ENCODE peak calls at places on chromosomes 3 and 15, in six cellular contexts. J is tibial nerve, Y is sigmoid colon, G is transverse colon, V is SK-N-SH, P is ovary. B is an unnamed sample.

GRCh38 chr3:195461518-195462307 is 18.9 kb upstream of the ACAP2 start:
- DNase-seq in J (no peak), Y (no peak), G (peak), V (peak), P (no peak), B (no peak)

GRCh38 chr15:33137101-33137500 is 57.4 kb downstream of the FMN1 start:
- DNase-seq in J (no peak), Y (no peak), G (no peak), V (no peak), P (no peak), B (no peak)

GRCh38 chr3:64030741-64031140 is 7.4 kb upstream of the PSMD6 start:
- DNase-seq in J (peak), Y (peak), G (peak), V (peak), P (peak), B (no peak)

GRCh38 chr3:169686874-169687273 is 23.4 kb upstream of the MECOM start:
- DNase-seq in J (no peak), Y (no peak), G (no peak), V (no peak), P (no peak), B (peak)

GRCh38 chr3:56980798-56981390 is 79.6 kb upstream of the SPATA12 start:
- DNase-seq in J (no peak), Y (no peak), G (no peak), V (no peak), P (peak), B (no peak)

GRCh38 chr3:105809204-105809893 is 59.5 kb downstream of the CBLB start:
- DNase-seq in J (no peak), Y (no peak), G (no peak), V (no peak), P (no peak), B (no peak)

GRCh38 chr3:187150599-187150998 is 11.3 kb upstream of the RPL39L start:
- DNase-seq in J (no peak), Y (no peak), G (peak), V (no peak), P (no peak), B (no peak)

GRCh38 chr15:85500060-85500708 is 119.8 kb downstream of the AKAP13 start:
- DNase-seq in J (no peak), Y (no peak), G (no peak), V (no peak), P (no peak), B (no peak)

GRCh38 chr15:28459279-28459678 is 73.5 kb downstream of the GOLGA8G start:
- DNase-seq in J (no peak), Y (no peak), G (no peak), V (peak), P (no peak), B (peak)

GRCh38 chr3:195900426-195901355 is 7.7 kb downstream of the TNK2 start:
- DNase-seq in J (peak), Y (peak), G (peak), V (no peak), P (no peak), B (no peak)

GRCh38 chr3:53056442-53056841 is 10.6 kb upstream of the SFMBT1 start:
- DNase-seq in J (no peak), Y (peak), G (no peak), V (peak), P (no peak), B (no peak)

GRCh38 chr3:167705840-167706239 is 28.9 kb downstream of the PDCD10 start:
- DNase-seq in J (no peak), Y (no peak), G (no peak), V (no peak), P (no peak), B (no peak)

GRCh38 chr3:115321396-115321795 is 174.3 kb upstream of the ZBTB20 start:
- DNase-seq in J (no peak), Y (no peak), G (no peak), V (no peak), P (no peak), B (no peak)

GRCh38 chr3:56911363-56911762 is 109.6 kb upstream of the ARHGEF3 start:
- DNase-seq in J (no peak), Y (no peak), G (no peak), V (no peak), P (no peak), B (no peak)

GRCh38 chr3:29721789-29722188 is 440.9 kb downstream of the RBMS3 start:
- DNase-seq in J (no peak), Y (no peak), G (no peak), V (no peak), P (no peak), B (no peak)

GRCh38 chr3:150868282-150868681 is 37.0 kb downstream of the MINDY4B start:
- DNase-seq in J (peak), Y (no peak), G (no peak), V (no peak), P (peak), B (no peak)

GRCh38 chr15:77874071-77874470 is 203.4 kb downstream of the TBC1D2B start:
- DNase-seq in J (no peak), Y (no peak), G (no peak), V (no peak), P (no peak), B (no peak)

GRCh38 chr15:77870195-77871065 is 207.1 kb downstream of the TBC1D2B start:
- DNase-seq in J (peak), Y (peak), G (peak), V (peak), P (peak), B (peak)

GRCh38 chr15:77867266-77868047 is 210.1 kb downstream of the TBC1D2B start:
- DNase-seq in J (no peak), Y (peak), G (no peak), V (no peak), P (no peak), B (no peak)

GRCh38 chr15:77869021-77869895 is 208.3 kb downstream of the TBC1D2B start:
- DNase-seq in J (no peak), Y (peak), G (no peak), V (no peak), P (no peak), B (no peak)

GRCh38 chr15:77871838-77872371 is 205.6 kb downstream of the TBC1D2B start:
- DNase-seq in J (no peak), Y (no peak), G (no peak), V (no peak), P (no peak), B (no peak)
- TF ChIP-seq CTCF in J (no peak), Y (no peak), G (no peak), V (peak), P (no peak), B (no peak)

GRCh38 chr15:78938608-78939488 is 6.0 kb downstream of the CTSH start:
- DNase-seq in J (no peak), Y (no peak), G (no peak), V (no peak), P (no peak), B (no peak)
- TF ChIP-seq EP300 in J (no peak), Y (no peak), G (no peak), V (no peak), P (no peak), B (no peak)

DNA sequence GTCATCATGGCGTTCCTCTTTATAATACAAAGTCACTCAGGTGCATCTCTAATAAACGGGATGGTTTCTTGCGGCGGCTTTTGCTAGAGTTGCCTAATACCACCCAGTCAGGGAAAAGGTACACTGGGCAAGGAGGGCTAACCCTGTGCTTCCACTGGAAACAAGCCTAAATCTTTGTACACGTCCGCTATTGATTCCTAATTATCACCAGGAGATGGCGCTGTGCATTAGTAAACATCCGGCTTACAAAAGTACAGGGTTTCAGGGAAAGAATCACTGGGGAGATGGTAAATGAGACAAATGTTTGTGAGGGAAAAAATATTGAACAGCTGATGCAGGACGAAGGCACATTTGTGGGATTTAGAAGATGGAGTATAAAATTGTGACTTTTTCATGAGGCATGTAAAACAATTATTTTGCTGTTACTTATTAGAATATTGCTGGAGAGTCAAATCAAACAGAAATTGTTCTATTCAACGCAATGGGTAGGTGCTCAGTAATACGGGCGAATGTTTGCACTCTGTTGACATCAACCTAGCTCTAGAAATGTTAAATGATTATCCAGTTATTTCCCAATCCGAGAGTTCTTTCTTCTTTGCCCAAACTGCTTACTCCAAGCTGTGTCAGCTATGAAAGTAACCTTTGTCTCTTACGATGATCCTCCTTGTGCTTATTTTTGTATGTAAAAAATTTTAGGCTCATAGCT is 50.6 kb downstream of the GMNC start:
- DNase-seq in J (peak), Y (no peak), G (no peak), V (peak), P (peak), B (no peak)
- TF ChIP-seq CTCF in J (peak), Y (no peak), G (peak), V (peak), P (peak), B (peak)

DNA sequence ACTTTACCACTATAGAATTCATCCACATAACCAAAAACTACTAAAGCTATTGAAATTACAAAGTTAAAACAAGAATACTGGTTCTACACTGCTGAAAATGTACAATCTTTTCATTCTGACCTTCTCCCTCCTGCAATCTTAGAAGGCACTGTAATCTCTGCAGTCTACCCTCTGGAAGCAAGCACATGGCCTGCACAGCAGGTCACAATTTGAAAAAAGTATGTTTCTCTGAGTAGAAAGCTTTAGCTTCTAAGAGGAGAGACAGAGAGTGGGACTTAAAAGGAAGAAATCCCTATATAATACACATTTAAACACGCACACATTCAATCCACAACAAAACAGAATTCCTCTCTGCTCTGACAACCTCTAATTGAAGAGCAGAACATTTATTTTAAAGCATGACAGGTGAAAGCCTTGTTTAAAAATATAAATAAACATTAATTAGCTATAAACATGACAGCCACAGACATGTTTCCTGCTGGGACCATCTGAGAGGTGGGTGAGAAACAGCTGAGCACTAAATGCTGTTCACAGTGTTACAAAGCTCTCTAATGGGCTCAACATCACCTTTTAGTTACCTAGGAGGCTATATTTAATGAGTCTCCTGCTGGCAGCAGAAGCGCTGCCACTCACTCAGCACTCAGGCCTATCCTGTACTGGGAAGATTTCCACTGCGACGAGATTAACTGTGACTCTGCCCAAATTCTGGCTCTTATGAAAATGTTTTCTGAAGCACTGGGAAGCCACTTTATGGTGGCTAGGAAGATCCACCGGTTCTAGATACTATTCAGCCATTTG is 447.5 kb downstream of the AGBL1 start:
- DNase-seq in J (no peak), Y (no peak), G (no peak), V (no peak), P (no peak), B (no peak)
- TF ChIP-seq EP300 in J (no peak), Y (no peak), G (no peak), V (no peak), P (no peak), B (no peak)

DNA sequence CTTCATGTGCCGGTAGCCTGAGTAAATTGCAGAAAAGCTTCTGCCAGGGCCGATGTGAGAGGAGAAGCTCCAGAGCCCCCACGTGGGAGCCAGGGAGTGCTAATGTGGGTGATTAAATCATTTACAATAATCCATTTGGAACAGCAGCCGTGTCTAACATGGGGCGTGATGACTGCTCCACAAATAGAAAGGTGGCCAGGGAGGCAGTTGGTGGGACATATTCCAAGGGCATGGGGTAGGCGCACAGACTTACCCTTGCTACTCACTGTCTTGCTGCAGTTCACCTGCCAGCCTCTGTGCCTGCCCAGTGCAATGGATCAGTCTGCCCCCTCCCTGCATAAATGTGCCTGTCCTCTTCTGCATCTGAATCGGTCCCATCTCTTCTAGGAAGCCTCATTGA is 39.3 kb upstream of the INSYN1 start:
- DNase-seq in J (no peak), Y (no peak), G (no peak), V (no peak), P (no peak), B (no peak)
- TF ChIP-seq CTCF in J (no peak), Y (no peak), G (no peak), V (no peak), P (no peak), B (no peak)